ENCODE peak calls at places on chromosome 21, in five cellular contexts. One of them, this sample, is unnamed.

GRCh38 chr21:26115899-26116298 is 54.7 kb downstream of the APP start:
- DNase-seq in fibroblast of the aortic adventitia: peak
- DNase-seq in fibroblast of villous mesenchyme: peak
- DNase-seq in GOT3: no peak
- DNase-seq in kidney glomerular epithelial cell: peak
- DNase-seq in this sample: no peak

GRCh38 chr21:45253180-45253579 is 34.5 kb downstream of the POFUT2 start:
- DNase-seq in fibroblast of the aortic adventitia: peak
- DNase-seq in fibroblast of villous mesenchyme: no peak
- DNase-seq in GOT3: no peak
- DNase-seq in kidney glomerular epithelial cell: no peak
- DNase-seq in this sample: peak

GRCh38 chr21:42059141-42059540 is 12.0 kb upstream of the UMODL1 start:
- DNase-seq in fibroblast of the aortic adventitia: no peak
- DNase-seq in fibroblast of villous mesenchyme: no peak
- DNase-seq in GOT3: no peak
- DNase-seq in kidney glomerular epithelial cell: no peak
- DNase-seq in this sample: no peak

GRCh38 chr21:42642219-42642745 is 11.1 kb upstream of the PDE9A start:
- DNase-seq in fibroblast of the aortic adventitia: no peak
- DNase-seq in fibroblast of villous mesenchyme: no peak
- DNase-seq in GOT3: no peak
- DNase-seq in kidney glomerular epithelial cell: no peak
- DNase-seq in this sample: no peak

GRCh38 chr21:33290441-33290840 is 24.3 kb downstream of the IL10RB start:
- DNase-seq in fibroblast of the aortic adventitia: no peak
- DNase-seq in fibroblast of villous mesenchyme: no peak
- DNase-seq in GOT3: no peak
- DNase-seq in kidney glomerular epithelial cell: no peak
- DNase-seq in this sample: no peak

GRCh38 chr21:42561742-42562141 is 48.1 kb downstream of the SLC37A1 start:
- DNase-seq in fibroblast of the aortic adventitia: no peak
- DNase-seq in fibroblast of villous mesenchyme: no peak
- DNase-seq in GOT3: no peak
- DNase-seq in kidney glomerular epithelial cell: no peak
- DNase-seq in this sample: peak

GRCh38 chr21:20010691-20011200 is 987.5 kb upstream of the NCAM2 start:
- DNase-seq in fibroblast of the aortic adventitia: no peak
- DNase-seq in fibroblast of villous mesenchyme: no peak
- DNase-seq in GOT3: no peak
- DNase-seq in kidney glomerular epithelial cell: no peak
- DNase-seq in this sample: no peak

GRCh38 chr21:17402885-17403477 is 109.9 kb upstream of the CXADR start:
- DNase-seq in fibroblast of the aortic adventitia: peak
- DNase-seq in fibroblast of villous mesenchyme: peak
- DNase-seq in GOT3: no peak
- DNase-seq in kidney glomerular epithelial cell: no peak
- DNase-seq in this sample: no peak

GRCh38 chr21:44550807-44551206 is 498 bp downstream of the KRTAP10-2 start:
- DNase-seq in fibroblast of the aortic adventitia: no peak
- DNase-seq in fibroblast of villous mesenchyme: no peak
- DNase-seq in GOT3: no peak
- DNase-seq in kidney glomerular epithelial cell: no peak
- DNase-seq in this sample: no peak

GRCh38 chr21:20592482-20592881 is 405.7 kb upstream of the NCAM2 start:
- DNase-seq in fibroblast of the aortic adventitia: peak
- DNase-seq in fibroblast of villous mesenchyme: no peak
- DNase-seq in GOT3: no peak
- DNase-seq in kidney glomerular epithelial cell: no peak
- DNase-seq in this sample: no peak

GRCh38 chr21:15297829-15298228 is 233.0 kb upstream of the NRIP1 start:
- DNase-seq in fibroblast of the aortic adventitia: no peak
- DNase-seq in fibroblast of villous mesenchyme: no peak
- DNase-seq in GOT3: no peak
- DNase-seq in kidney glomerular epithelial cell: no peak
- DNase-seq in this sample: no peak

GRCh38 chr21:44837537-44837936 is 19.7 kb upstream of the SUMO3 start:
- DNase-seq in fibroblast of the aortic adventitia: no peak
- DNase-seq in fibroblast of villous mesenchyme: no peak
- DNase-seq in GOT3: no peak
- DNase-seq in kidney glomerular epithelial cell: no peak
- DNase-seq in this sample: no peak

GRCh38 chr21:44914176-44914874 is 6.4 kb downstream of the ITGB2 start:
- DNase-seq in fibroblast of the aortic adventitia: no peak
- DNase-seq in fibroblast of villous mesenchyme: no peak
- DNase-seq in GOT3: no peak
- DNase-seq in kidney glomerular epithelial cell: no peak
- DNase-seq in this sample: no peak

GRCh38 chr21:41580758-41581554 is 73.0 kb upstream of the TMPRSS2 start:
- DNase-seq in fibroblast of the aortic adventitia: no peak
- DNase-seq in fibroblast of villous mesenchyme: no peak
- DNase-seq in GOT3: no peak
- DNase-seq in kidney glomerular epithelial cell: no peak
- DNase-seq in this sample: peak

GRCh38 chr21:37204580-37204979 is 62.6 kb downstream of the VPS26C start:
- DNase-seq in fibroblast of the aortic adventitia: peak
- DNase-seq in fibroblast of villous mesenchyme: peak
- DNase-seq in GOT3: no peak
- DNase-seq in kidney glomerular epithelial cell: peak
- DNase-seq in this sample: peak

GRCh38 chr21:32088471-32088870 is 190.4 kb downstream of the MIS18A start:
- DNase-seq in fibroblast of the aortic adventitia: no peak
- DNase-seq in fibroblast of villous mesenchyme: no peak
- DNase-seq in GOT3: no peak
- DNase-seq in kidney glomerular epithelial cell: no peak
- DNase-seq in this sample: no peak

GRCh38 chr21:25578070-25578961 is 29.0 kb downstream of the MRPL39 start:
- DNase-seq in fibroblast of the aortic adventitia: no peak
- DNase-seq in fibroblast of villous mesenchyme: peak
- DNase-seq in GOT3: no peak
- DNase-seq in kidney glomerular epithelial cell: no peak
- DNase-seq in this sample: no peak

GRCh38 chr21:46115441-46116188 is 17.7 kb downstream of the COL6A2 start:
- DNase-seq in fibroblast of the aortic adventitia: no peak
- DNase-seq in fibroblast of villous mesenchyme: no peak
- DNase-seq in GOT3: no peak
- DNase-seq in kidney glomerular epithelial cell: no peak
- DNase-seq in this sample: no peak

GRCh38 chr21:44742418-44743153 is 31.2 kb upstream of the TSPEAR start:
- DNase-seq in fibroblast of the aortic adventitia: peak
- DNase-seq in fibroblast of villous mesenchyme: peak
- DNase-seq in GOT3: no peak
- DNase-seq in kidney glomerular epithelial cell: no peak
- DNase-seq in this sample: peak

GRCh38 chr21:36630485-36631206 is 68.3 kb upstream of the SIM2 start:
- DNase-seq in fibroblast of the aortic adventitia: peak
- DNase-seq in fibroblast of villous mesenchyme: peak
- DNase-seq in GOT3: no peak
- DNase-seq in kidney glomerular epithelial cell: peak
- DNase-seq in this sample: peak

GRCh38 chr21:45055861-45056260 is 18.5 kb upstream of the ADARB1 start:
- DNase-seq in fibroblast of the aortic adventitia: no peak
- DNase-seq in fibroblast of villous mesenchyme: peak
- DNase-seq in GOT3: no peak
- DNase-seq in kidney glomerular epithelial cell: peak
- DNase-seq in this sample: peak

GRCh38 chr21:35479529-35479928 is 430.4 kb upstream of the RUNX1 start:
- DNase-seq in fibroblast of the aortic adventitia: no peak
- DNase-seq in fibroblast of villous mesenchyme: no peak
- DNase-seq in GOT3: no peak
- DNase-seq in kidney glomerular epithelial cell: no peak
- DNase-seq in this sample: no peak

GRCh38 chr21:25313891-25314646 is 293.2 kb downstream of the MRPL39 start:
- DNase-seq in fibroblast of the aortic adventitia: peak
- DNase-seq in fibroblast of villous mesenchyme: peak
- DNase-seq in GOT3: no peak
- DNase-seq in kidney glomerular epithelial cell: no peak
- DNase-seq in this sample: peak

GRCh38 chr21:28771790-28772501 is 220.7 kb downstream of the LTN1 start:
- DNase-seq in fibroblast of the aortic adventitia: peak
- DNase-seq in fibroblast of villous mesenchyme: peak
- DNase-seq in GOT3: no peak
- DNase-seq in kidney glomerular epithelial cell: peak
- DNase-seq in this sample: peak

GRCh38 chr21:34513109-34513675 is 1.2 kb upstream of the KCNE1 start:
- DNase-seq in fibroblast of the aortic adventitia: no peak
- DNase-seq in fibroblast of villous mesenchyme: peak
- DNase-seq in GOT3: no peak
- DNase-seq in kidney glomerular epithelial cell: no peak
- DNase-seq in this sample: no peak

GRCh38 chr21:23475518-23476189 is 2131.6 kb downstream of the MRPL39 start:
- DNase-seq in fibroblast of the aortic adventitia: no peak
- DNase-seq in fibroblast of villous mesenchyme: no peak
- DNase-seq in GOT3: no peak
- DNase-seq in kidney glomerular epithelial cell: no peak
- DNase-seq in this sample: no peak

GRCh38 chr21:33032434-33033047 is 6.8 kb downstream of the OLIG2 start:
- DNase-seq in fibroblast of the aortic adventitia: no peak
- DNase-seq in fibroblast of villous mesenchyme: no peak
- DNase-seq in GOT3: no peak
- DNase-seq in kidney glomerular epithelial cell: no peak
- DNase-seq in this sample: no peak

GRCh38 chr21:41666641-41667051 is 100.2 kb downstream of the RIPK4 start:
- DNase-seq in fibroblast of the aortic adventitia: no peak
- DNase-seq in fibroblast of villous mesenchyme: no peak
- DNase-seq in GOT3: no peak
- DNase-seq in kidney glomerular epithelial cell: no peak
- DNase-seq in this sample: peak

GRCh38 chr21:45120975-45121374 is 46.6 kb downstream of the ADARB1 start:
- DNase-seq in fibroblast of the aortic adventitia: no peak
- DNase-seq in fibroblast of villous mesenchyme: peak
- DNase-seq in GOT3: no peak
- DNase-seq in kidney glomerular epithelial cell: no peak
- DNase-seq in this sample: no peak